ENCODE peak calls at places on chromosome 3, in seven cellular contexts. N is lung, R is sigmoid colon, D is right atrium auricular region, T is heart left ventricle, V is IMR-90, H is astrocyte. B is an unnamed sample.

GRCh38 chr3:5376761-5377160 is 189.3 kb downstream of the EDEM1 start:
- DNase-seq in N (no peak), T (no peak), D (no peak), H (no peak), V (no peak), R (no peak), B (no peak)

GRCh38 chr3:149511040-149511626 is 36.6 kb downstream of the TM4SF4 start:
- DNase-seq in H (no peak), V (no peak), N (no peak), D (no peak), T (no peak), R (no peak), B (no peak)

GRCh38 chr3:188397766-188398705 is 244.1 kb downstream of the LPP start:
- DNase-seq in H (no peak), R (no peak), T (peak), D (no peak), V (no peak), N (no peak), B (peak)

GRCh38 chr3:79297242-79297641 is 470.6 kb downstream of the ROBO1 start:
- DNase-seq in T (no peak), R (no peak), V (peak), N (no peak), H (peak), D (no peak), B (no peak)

GRCh38 chr3:171328419-171329082 is 131.7 kb downstream of the TNIK start:
- DNase-seq in T (peak), H (no peak), V (no peak), N (peak), D (peak), R (no peak), B (no peak)

GRCh38 chr3:139533781-139534443 is 5.6 kb downstream of the RBP1 start:
- DNase-seq in H (peak), D (no peak), N (no peak), T (peak), R (no peak), V (peak), B (peak)

GRCh38 chr3:45817788-45818523 is 21.6 kb upstream of the SLC6A20 start:
- DNase-seq in R (peak), H (peak), D (no peak), V (peak), T (peak), N (peak), B (no peak)

GRCh38 chr3:20079621-20080020 is 39.4 kb downstream of the KAT2B start:
- DNase-seq in V (no peak), D (no peak), T (no peak), R (no peak), N (no peak), H (no peak), B (no peak)

GRCh38 chr3:39141211-39141995 is 12.0 kb downstream of the CSRNP1 start:
- DNase-seq in D (no peak), H (peak), V (peak), T (peak), R (peak), N (peak), B (peak)

GRCh38 chr3:195914648-195915473 is 6.5 kb upstream of the TNK2 start:
- DNase-seq in R (peak), V (peak), H (peak), T (peak), N (peak), D (peak), B (peak)

GRCh38 chr3:196981657-196982056 is 13.0 kb upstream of the PIGZ start:
- DNase-seq in D (no peak), V (no peak), N (no peak), R (no peak), T (no peak), H (no peak), B (no peak)

GRCh38 chr3:29186982-29187718 is 93.7 kb upstream of the RBMS3 start:
- DNase-seq in R (no peak), D (no peak), V (peak), T (no peak), H (peak), N (no peak), B (no peak)

GRCh38 chr3:158909870-158910269 is 108.0 kb downstream of the MFSD1 start:
- DNase-seq in T (no peak), D (no peak), H (peak), N (no peak), R (no peak), V (no peak), B (no peak)

DNA sequence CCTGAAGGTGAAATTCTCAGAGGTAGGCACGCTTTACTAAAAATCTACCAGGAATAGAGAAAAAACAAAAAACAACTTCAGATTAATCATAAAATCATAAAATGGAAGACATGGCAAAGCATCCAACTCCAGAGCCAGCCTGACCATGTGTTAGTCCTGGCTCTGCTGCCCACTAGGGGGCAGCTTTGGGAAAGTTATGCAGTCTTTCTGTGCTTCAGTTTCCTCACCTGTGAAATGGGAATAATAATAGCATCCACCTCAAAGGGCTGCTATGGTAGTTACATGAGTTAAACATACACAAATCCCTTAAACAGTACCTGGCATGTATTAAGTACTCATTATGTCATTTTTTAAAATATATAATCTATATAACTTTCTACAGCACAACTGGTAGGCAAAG is 52.3 kb downstream of the WNT5A start:
- DNase-seq in N (no peak), H (no peak), V (peak), R (no peak), T (no peak), D (no peak), B (no peak)
- TF ChIP-seq CTCF in N (no peak), H (peak), V (peak), R (no peak), T (no peak), D (peak), B (no peak)

GRCh38 chr3:194246709-194247349 is 104.3 kb downstream of the CPN2 start:
- DNase-seq in V (no peak), H (no peak), D (no peak), R (no peak), T (no peak), N (no peak), B (no peak)
- H3K4me3 ChIP-seq in V (no peak), H (no peak), D (no peak), R (no peak), T (no peak), N (no peak), B (no peak)

DNA sequence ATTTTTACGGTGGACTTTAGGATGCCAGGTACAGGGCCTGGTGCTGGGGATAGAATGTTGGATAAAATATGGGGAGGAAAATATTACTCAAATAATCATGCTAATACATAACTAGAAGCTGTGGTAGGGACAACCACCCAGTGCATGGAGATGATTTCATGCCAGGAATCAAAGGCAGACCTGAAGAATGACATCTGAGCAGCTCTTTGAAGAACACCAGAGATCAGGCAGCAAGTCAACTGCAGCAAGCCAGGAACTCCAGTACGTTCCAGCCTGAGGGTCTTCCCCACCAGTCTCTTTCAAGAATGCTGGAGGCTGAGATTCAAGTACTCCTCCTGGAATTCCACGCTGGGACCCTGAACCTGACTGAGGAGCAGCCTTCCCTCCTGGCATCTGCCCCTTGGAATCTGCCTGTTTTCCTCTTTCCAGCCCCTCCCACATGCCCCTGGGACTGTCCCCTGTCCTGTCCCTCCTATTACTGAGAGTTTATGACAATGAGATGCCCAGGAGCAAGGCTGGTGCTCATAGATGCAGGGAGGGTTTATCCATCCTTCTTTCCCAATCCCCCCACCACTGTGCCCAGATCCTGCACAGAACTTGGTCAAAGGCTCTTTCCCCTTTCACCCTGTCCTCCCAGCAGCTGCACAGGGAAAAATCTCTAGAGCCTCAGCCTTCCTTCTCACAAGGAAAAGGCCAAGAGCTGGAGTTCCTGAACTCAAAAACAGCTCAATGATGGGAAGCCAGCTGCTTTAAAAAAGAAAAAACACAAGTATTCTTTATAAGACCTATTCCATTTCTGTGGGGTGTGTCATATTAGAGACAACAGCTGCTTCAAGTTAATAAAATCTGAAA is 68.0 kb downstream of the PDZRN3 start:
- DNase-seq in N (no peak), T (no peak), H (no peak), V (peak), R (no peak), D (no peak), B (no peak)
- H3K27ac ChIP-seq in N (peak), T (peak), H (no peak), V (peak), R (peak), D (peak), B (peak)

GRCh38 chr3:75218577-75218976 is 445.6 kb upstream of the FRG2C start:
- DNase-seq in T (no peak), R (no peak), V (no peak), D (no peak), N (no peak), H (no peak), B (no peak)
- TF ChIP-seq CTCF in T (no peak), R (no peak), V (no peak), D (no peak), N (no peak), H (no peak), B (no peak)

DNA sequence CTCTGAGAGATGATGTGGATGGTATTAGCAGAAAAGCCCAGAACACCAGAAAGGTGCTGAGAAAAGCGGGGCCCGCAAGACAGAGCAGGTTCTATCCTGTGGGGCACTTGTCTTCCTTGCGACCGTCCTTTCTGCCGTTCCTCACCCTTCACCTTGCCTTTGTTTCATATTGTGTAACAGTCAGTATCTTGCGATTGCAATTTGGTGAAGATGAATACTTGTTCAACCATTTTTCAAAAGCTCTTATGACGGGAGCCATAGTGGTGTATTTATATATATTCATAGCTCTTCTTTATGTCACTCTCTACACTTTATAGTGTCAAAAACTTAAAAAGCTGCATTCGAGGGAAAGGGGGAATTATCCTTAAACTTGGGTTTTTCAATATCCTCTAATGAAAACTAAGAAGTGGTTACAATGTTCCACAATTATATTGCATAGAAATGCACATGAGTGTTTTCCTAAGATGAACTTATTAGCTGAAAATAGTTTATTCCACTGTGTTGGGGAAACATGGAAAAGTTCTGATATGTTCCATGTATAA is 797 bp downstream of the MAP3K13 start:
- DNase-seq in R (no peak), V (no peak), N (no peak), T (no peak), H (no peak), D (no peak), B (no peak)
- H3K4me3 ChIP-seq in R (peak), V (peak), N (peak), T (peak), H (peak), D (peak), B (peak)

GRCh38 chr3:57903124-57903668 is 105.0 kb upstream of the FLNB start:
- DNase-seq in R (no peak), H (no peak), T (no peak), N (no peak), D (no peak), V (no peak), B (no peak)
- H3K27ac ChIP-seq in R (peak), H (no peak), T (no peak), N (peak), D (no peak), V (no peak), B (no peak)

GRCh38 chr3:123346726-123347125 is 102.2 kb downstream of the ADCY5 start:
- DNase-seq in D (no peak), V (no peak), T (peak), R (peak), N (no peak), H (no peak), B (peak)

GRCh38 chr3:123343296-123344174 is 105.4 kb downstream of the ADCY5 start:
- DNase-seq in V (no peak), H (no peak), T (peak), R (peak), D (no peak), N (no peak), B (no peak)

GRCh38 chr3:123346041-123346440 is 102.8 kb downstream of the ADCY5 start:
- DNase-seq in H (no peak), V (no peak), T (peak), R (peak), D (no peak), N (no peak), B (no peak)

GRCh38 chr3:123344175-123344908 is 104.5 kb downstream of the ADCY5 start:
- DNase-seq in N (no peak), D (no peak), H (peak), T (no peak), V (peak), R (peak), B (no peak)

DNA sequence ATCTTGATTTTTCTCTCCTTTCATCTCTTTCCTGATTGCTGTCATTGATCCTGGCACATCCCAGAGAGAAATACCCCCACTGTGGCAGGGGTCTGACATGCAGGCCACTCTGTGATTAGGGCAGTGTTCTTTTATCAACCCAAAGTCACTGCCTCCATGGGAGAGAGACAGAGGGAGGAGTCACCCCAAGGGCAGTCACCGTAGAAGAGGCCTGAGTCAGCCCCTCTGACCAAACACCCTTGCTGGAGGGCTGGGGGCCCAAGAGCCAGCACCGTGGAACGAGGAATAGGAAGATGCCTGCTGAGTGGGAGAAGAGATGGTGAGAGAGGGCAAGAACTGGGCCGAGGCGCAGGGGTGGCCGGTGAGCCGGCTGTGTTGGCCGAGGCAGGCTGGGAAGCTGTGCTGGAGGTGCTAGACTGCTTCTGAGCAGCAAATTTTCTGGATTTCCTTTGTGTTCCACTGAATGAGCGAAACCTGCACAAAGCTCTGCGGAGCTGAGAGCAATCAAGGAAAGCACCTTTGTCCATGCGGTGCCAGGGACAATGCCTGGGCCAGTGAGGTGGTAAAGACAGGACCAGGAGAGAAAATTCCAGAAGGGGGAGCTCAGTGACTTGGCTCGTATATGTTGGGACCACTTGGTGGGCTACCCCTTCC is 103.8 kb downstream of the ADCY5 start:
- DNase-seq in T (no peak), N (no peak), R (peak), V (no peak), D (no peak), H (no peak), B (no peak)
- TF ChIP-seq CTCF in T (no peak), N (no peak), R (no peak), V (no peak), D (no peak), H (no peak), B (no peak)